ENCODE peak calls at places on chromosome 15, in seven cellular contexts. A is WTC11, Z is heart left ventricle, I is AG10803, R is activated B cell treated with CpG ODN at 0.5 μM for 24 hours, W is AG09309, L is AG04450. Y is an unnamed sample.

GRCh38 chr15:101844916-101845315 is 32.9 kb downstream of the OR4F15 start:
- DNase-seq in R (no peak), Z (no peak), A (no peak), L (no peak), W (no peak), I (no peak), Y (no peak)

GRCh38 chr15:25439456-25439836 is 622 bp upstream of the UBE3A start:
- DNase-seq in L (no peak), Z (peak; percentile 29), A (no peak), I (peak; percentile 21), R (no peak), W (no peak), Y (no peak)

GRCh38 chr15:70096215-70096974 is 1.3 kb downstream of the TLE3 start:
- DNase-seq in Z (no peak), A (peak; percentile 31), W (no peak), L (no peak), R (peak; percentile 52), I (peak; percentile 24), Y (peak; percentile 88)

GRCh38 chr15:64460737-64461576 is 579 bp downstream of the ZNF609 start:
- DNase-seq in Z (peak; percentile 36), L (peak; percentile 52), I (peak; percentile 85), A (peak; percentile 33), W (peak; percentile 56), R (no peak), Y (no peak)

GRCh38 chr15:31271706-31272557 is 54.7 kb upstream of the KLF13 start:
- DNase-seq in L (no peak), W (no peak), R (no peak), Z (peak; percentile 4), I (no peak), A (peak; percentile 5), Y (no peak)

GRCh38 chr15:29143909-29144308 is 125.7 kb downstream of the NSMCE3 start:
- DNase-seq in Z (no peak), R (no peak), I (peak; percentile 76), L (peak; percentile 18), A (no peak), W (peak; percentile 50), Y (no peak)

GRCh38 chr15:80580107-80580506 is 115.0 kb upstream of the ABHD17C start:
- DNase-seq in I (peak; percentile 59), A (no peak), W (peak; percentile 79), Z (no peak), L (no peak), R (no peak), Y (no peak)

GRCh38 chr15:29571728-29572454 is 250.4 kb downstream of the TJP1 start:
- DNase-seq in L (no peak), A (no peak), I (no peak), R (no peak), Z (no peak), W (no peak), Y (no peak)

GRCh38 chr15:64502537-64502936 is 42.2 kb downstream of the ZNF609 start:
- DNase-seq in A (no peak), W (no peak), I (peak; percentile 51), Z (no peak), L (no peak), R (no peak), Y (no peak)

GRCh38 chr15:84001655-84002054 is 233.9 kb upstream of the GOLGA6L4 start:
- DNase-seq in Z (no peak), I (no peak), L (no peak), A (no peak), W (no peak), R (no peak), Y (no peak)

GRCh38 chr15:26766262-26766661 is 6.6 kb downstream of the GABRB3 start:
- DNase-seq in I (no peak), A (no peak), W (no peak), L (no peak), R (no peak), Z (no peak), Y (no peak)

GRCh38 chr15:49752517-49752916 is 131.7 kb downstream of the DTWD1 start:
- DNase-seq in I (no peak), A (no peak), W (no peak), L (no peak), R (no peak), Z (no peak), Y (no peak)

GRCh38 chr15:100215843-100216169 is 126.0 kb downstream of the ADAMTS17 start:
- DNase-seq in A (no peak), R (no peak), W (no peak), I (no peak), L (no peak), Z (no peak), Y (no peak)

GRCh38 chr15:49315543-49315942 is 107.5 kb upstream of the FGF7 start:
- DNase-seq in I (peak; percentile 20), A (no peak), W (no peak), R (no peak), L (no peak), Z (no peak), Y (no peak)

GRCh38 chr15:79370716-79371115 is 59.8 kb downstream of the TMED3 start:
- DNase-seq in A (no peak), R (no peak), L (no peak), Z (no peak), I (peak; percentile 72), W (peak; percentile 52), Y (no peak)

GRCh38 chr15:29687939-29688884 is 134.1 kb downstream of the TJP1 start:
- DNase-seq in W (no peak), L (no peak), I (no peak), Z (no peak), R (no peak), A (no peak), Y (no peak)

GRCh38 chr15:101637549-101638318 is 14.4 kb downstream of the TM2D3 start:
- DNase-seq in L (no peak), I (no peak), R (no peak), A (no peak), W (no peak), Z (no peak), Y (no peak)

GRCh38 chr15:92079047-92079446 is 225.5 kb downstream of the SLCO3A1 start:
- DNase-seq in R (no peak), W (no peak), Z (no peak), I (no peak), L (no peak), A (peak; percentile 60), Y (no peak)

GRCh38 chr15:92076536-92076935 is 223.0 kb downstream of the SLCO3A1 start:
- DNase-seq in A (no peak), Z (no peak), W (no peak), I (no peak), R (no peak), L (no peak), Y (no peak)

GRCh38 chr15:92078270-92078669 is 224.8 kb downstream of the SLCO3A1 start:
- DNase-seq in A (no peak), L (no peak), R (no peak), W (no peak), Z (no peak), I (no peak), Y (no peak)

GRCh38 chr15:92075764-92076163 is 222.3 kb downstream of the SLCO3A1 start:
- DNase-seq in R (no peak), L (no peak), I (no peak), Z (no peak), A (no peak), W (no peak), Y (no peak)

DNA sequence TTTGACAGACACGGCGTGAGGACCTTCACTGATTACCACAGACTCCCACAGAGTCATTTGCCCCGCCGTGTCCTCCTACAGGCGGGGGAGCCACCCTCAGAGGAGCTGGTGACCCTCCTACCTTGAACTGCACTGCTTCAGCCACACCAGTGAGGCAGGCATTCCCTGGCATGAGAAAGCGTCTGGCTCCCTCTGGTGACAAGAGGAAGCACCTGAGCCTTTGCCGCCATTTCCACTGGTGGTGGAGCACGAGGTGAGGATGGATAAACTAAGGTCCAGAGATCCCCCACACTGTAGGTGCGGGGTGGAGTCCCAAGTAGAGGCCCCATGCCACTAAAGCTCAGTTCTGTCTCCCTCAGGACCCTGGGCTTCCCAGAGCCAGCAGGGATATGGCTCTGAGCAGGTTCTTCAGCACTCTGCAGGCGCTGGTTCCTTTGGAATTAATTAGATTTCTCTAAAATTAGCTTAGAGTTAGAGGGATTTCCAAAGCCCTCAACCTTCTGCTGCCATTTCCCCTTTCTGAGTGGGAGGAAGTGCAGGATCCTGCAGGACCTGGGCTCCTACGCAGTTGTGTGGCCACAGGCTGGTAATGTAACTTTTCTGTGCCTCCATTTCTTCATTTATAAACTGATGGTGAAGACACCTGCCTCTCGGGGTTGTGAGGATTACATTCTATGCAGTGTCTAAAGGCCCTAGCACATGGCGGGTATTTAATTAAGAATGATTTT is 224.0 kb downstream of the SLCO3A1 start:
- DNase-seq in R (no peak), I (peak; percentile 58), A (peak; percentile 81), L (no peak), Z (peak; percentile 81), W (peak; percentile 27), Y (no peak)
- TF ChIP-seq CTCF in R (no peak), I (peak; percentile 82), A (peak; percentile 43), L (peak; percentile 77), Z (peak; percentile 82), W (peak; percentile 93), Y (peak; percentile 90)

GRCh38 chr15:58222698-58223097 is 84.5 kb downstream of the AQP9 start:
- DNase-seq in R (no peak), Z (no peak), I (peak; percentile 43), A (no peak), L (no peak), W (no peak), Y (no peak)
- TF ChIP-seq CTCF in R (no peak), Z (no peak), I (peak; percentile 37), A (no peak), L (peak; percentile 5), W (no peak), Y (peak; percentile 42)

DNA sequence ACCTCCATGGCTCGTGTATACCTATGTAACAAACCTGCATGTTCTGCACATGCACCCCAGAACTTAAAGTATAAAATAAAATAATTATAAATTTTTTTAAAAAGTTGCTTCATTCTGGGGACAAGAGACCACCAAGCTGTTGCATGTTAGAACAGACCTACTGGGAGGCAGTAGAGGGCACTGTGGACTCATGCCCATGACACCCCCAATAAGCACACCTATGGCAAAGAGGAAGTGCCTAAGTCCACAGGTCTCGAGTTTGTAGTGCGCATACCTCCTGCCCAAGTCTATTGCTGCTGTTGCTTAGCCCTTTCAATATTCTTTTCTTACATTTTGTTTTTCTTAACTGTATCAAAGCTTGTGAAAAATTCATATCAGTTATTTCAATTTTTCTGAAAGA is 267.9 kb upstream of the THBS1 start:
- DNase-seq in I (no peak), R (no peak), A (peak; percentile 19), W (no peak), Z (peak; percentile 21), L (no peak), Y (no peak)
- TF ChIP-seq CTCF in I (no peak), R (no peak), A (no peak), W (peak; percentile 19), Z (peak; percentile 41), L (peak; percentile 15), Y (peak; percentile 42)

GRCh38 chr15:37134699-37135131 is 34.4 kb upstream of the MEIS2 start:
- DNase-seq in Z (no peak), W (peak; percentile 3), L (no peak), A (no peak), R (no peak), I (peak; percentile 46), Y (no peak)

GRCh38 chr15:37132826-37133417 is 32.6 kb upstream of the MEIS2 start:
- DNase-seq in W (no peak), R (no peak), Z (no peak), L (no peak), A (no peak), I (no peak), Y (no peak)

GRCh38 chr15:37134244-37134643 is 33.9 kb upstream of the MEIS2 start:
- DNase-seq in I (no peak), L (no peak), Z (no peak), R (no peak), W (no peak), A (no peak), Y (no peak)

GRCh38 chr15:37135225-37135624 is 34.9 kb upstream of the MEIS2 start:
- DNase-seq in W (no peak), I (no peak), L (no peak), Z (no peak), A (no peak), R (no peak), Y (no peak)

GRCh38 chr15:37133619-37134018 is 33.3 kb upstream of the MEIS2 start:
- DNase-seq in L (no peak), R (no peak), Z (no peak), I (peak; percentile 50), A (no peak), W (peak; percentile 1), Y (no peak)
- TF ChIP-seq CTCF in L (peak; percentile 42), R (no peak), Z (peak; percentile 41), I (peak; percentile 62), A (no peak), W (peak; percentile 17), Y (peak; percentile 81)